ENCODE peak calls at places on chromosome 1, in nine cellular contexts. W, L, V, N, O, Z, S, U and B are unnamed samples.

GRCh38 chr1:94971491-94971924 is 44.6 kb upstream of the CNN3 start:
- DNase-seq in Z (peak; percentile 96), W (no peak), L (no peak), N (no peak), S (no peak), V (no peak), O (no peak), U (no peak), B (no peak)

GRCh38 chr1:12014141-12014981 is 4.9 kb upstream of the MIIP start:
- DNase-seq in O (no peak), Z (no peak), V (peak; percentile 48), W (peak; percentile 81), S (no peak), U (peak; percentile 27), L (no peak), N (peak; percentile 68), B (no peak)

GRCh38 chr1:90810006-90810405 is 92.9 kb upstream of the BARHL2 start:
- DNase-seq in L (no peak), Z (no peak), S (no peak), O (no peak), W (no peak), U (no peak), V (no peak), N (no peak), B (peak; percentile 75)

GRCh38 chr1:97464305-97464704 is 456.5 kb downstream of the DPYD start:
- DNase-seq in N (no peak), Z (no peak), V (no peak), O (no peak), U (no peak), S (no peak), L (no peak), W (no peak), B (no peak)

GRCh38 chr1:173925306-173926242 is 8.4 kb upstream of the SERPINC1 start:
- DNase-seq in S (no peak), V (no peak), W (no peak), O (no peak), Z (no peak), N (no peak), L (no peak), U (no peak), B (no peak)

GRCh38 chr1:24442764-24443163 is 27.2 kb downstream of the NIPAL3 start:
- DNase-seq in N (no peak), S (no peak), V (no peak), O (no peak), L (no peak), W (no peak), U (peak; percentile 46), Z (no peak), B (no peak)

GRCh38 chr1:172203135-172203823 is 217.2 kb upstream of the C1orf105 start:
- DNase-seq in L (peak; percentile 95), U (peak; percentile 45), W (no peak), V (no peak), N (no peak), O (no peak), Z (peak; percentile 69), S (no peak), B (no peak)

GRCh38 chr1:11289064-11289463 is 16.1 kb downstream of the UBIAD1 start:
- DNase-seq in V (no peak), O (no peak), U (no peak), L (peak; percentile 93), N (no peak), W (no peak), Z (no peak), S (no peak), B (no peak)

GRCh38 chr1:14994841-14995437 is 158.6 kb upstream of the TMEM51 start:
- DNase-seq in O (no peak), W (no peak), U (no peak), L (no peak), V (no peak), Z (no peak), N (no peak), S (no peak), B (peak; percentile 98)

GRCh38 chr1:61157420-61157987 is 75.1 kb downstream of the NFIA start:
- DNase-seq in S (peak; percentile 54), Z (peak; percentile 42), V (no peak), W (no peak), N (no peak), U (peak; percentile 87), L (no peak), O (no peak), B (no peak)

GRCh38 chr1:84253041-84253440 is 48.5 kb upstream of the SAMD13 start:
- DNase-seq in V (no peak), L (peak; percentile 6), U (peak; percentile 24), O (no peak), Z (no peak), S (no peak), N (no peak), W (no peak), B (no peak)

GRCh38 chr1:12433323-12434053 is 184.5 kb downstream of the DHRS3 start:
- DNase-seq in S (no peak), W (no peak), V (no peak), O (peak; percentile 61), U (peak; percentile 54), L (peak; percentile 68), Z (no peak), N (no peak), B (no peak)

GRCh38 chr1:220564216-220564615 is 36.3 kb downstream of the MARK1 start:
- DNase-seq in S (peak; percentile 36), W (no peak), V (no peak), N (no peak), L (no peak), Z (no peak), U (peak; percentile 5), O (no peak), B (no peak)